ENCODE peak calls at places on chromosome 21, in eight cellular contexts. F is HL-60, R is Panc1, U is GM23338, O is HCT116, M is K562, S is HepG2, X is GM12878. H is an unnamed sample.

GRCh38 chr21:36981049-36981391 is 14.6 kb upstream of the HLCS start:
- DNase-seq in F (no peak), R (no peak), U (no peak), O (no peak), M (no peak), S (no peak), X (no peak), H (no peak)

GRCh38 chr21:24093032-24093431 is 1514.2 kb downstream of the MRPL39 start:
- DNase-seq in F (no peak), R (no peak), U (no peak), O (no peak), M (no peak), S (no peak), X (no peak), H (no peak)

GRCh38 chr21:15804247-15804985 is 74.6 kb downstream of the USP25 start:
- DNase-seq in F (no peak), R (no peak), U (no peak), O (no peak), M (no peak), S (no peak), X (no peak), H (no peak)

GRCh38 chr21:33434770-33435360 is 31.7 kb downstream of the IFNGR2 start:
- DNase-seq in F (peak), R (no peak), U (no peak), O (no peak), M (no peak), S (no peak), X (peak), H (no peak)

GRCh38 chr21:27112186-27112585 is 145.3 kb upstream of the ADAMTS5 start:
- DNase-seq in F (no peak), R (no peak), U (no peak), O (no peak), M (no peak), S (no peak), X (no peak), H (no peak)

GRCh38 chr21:42080788-42081083 is 9.6 kb downstream of the UMODL1 start:
- DNase-seq in F (peak), R (no peak), U (no peak), O (no peak), M (no peak), S (no peak), X (no peak), H (no peak)

GRCh38 chr21:38984982-38985422 is 179.3 kb downstream of the ETS2 start:
- DNase-seq in F (peak), R (no peak), U (no peak), O (no peak), M (no peak), S (no peak), X (no peak), H (peak)

GRCh38 chr21:29267666-29268065 is 31.1 kb upstream of the BACH1 start:
- DNase-seq in F (no peak), R (no peak), U (no peak), O (no peak), M (no peak), S (no peak), X (no peak), H (no peak)

GRCh38 chr21:16084776-16085364 is 355.1 kb downstream of the USP25 start:
- DNase-seq in F (no peak), R (no peak), U (no peak), O (no peak), M (no peak), S (no peak), X (no peak), H (no peak)

GRCh38 chr21:44347911-44348451 is 5.4 kb upstream of the TRPM2 start:
- DNase-seq in F (no peak), R (no peak), U (no peak), O (no peak), M (no peak), S (no peak), X (no peak), H (no peak)

GRCh38 chr21:42515708-42516502 is 2.3 kb downstream of the SLC37A1 start:
- DNase-seq in F (no peak), R (no peak), U (peak), O (peak), M (no peak), S (no peak), X (no peak), H (no peak)

GRCh38 chr21:37365657-37366487 is 701 bp upstream of the DYRK1A start:
- DNase-seq in F (no peak), R (no peak), U (peak), O (no peak), M (peak), S (peak), X (no peak), H (no peak)

GRCh38 chr21:37682908-37683307 is 233.3 kb downstream of the KCNJ6 start:
- DNase-seq in F (no peak), R (no peak), U (no peak), O (no peak), M (no peak), S (no peak), X (no peak), H (no peak)

GRCh38 chr21:39736716-39737115 is 8.3 kb upstream of the IGSF5 start:
- DNase-seq in F (no peak), R (no peak), U (no peak), O (no peak), M (no peak), S (no peak), X (no peak), H (no peak)

GRCh38 chr21:33069994-33070811 is at the start of gene OLIG1:
- DNase-seq in F (peak), R (no peak), U (peak), O (no peak), M (no peak), S (no peak), X (no peak), H (peak)

GRCh38 chr21:28221984-28222383 is 770.7 kb downstream of the LTN1 start:
- DNase-seq in F (no peak), R (no peak), U (no peak), O (no peak), M (no peak), S (no peak), X (no peak), H (no peak)

GRCh38 chr21:29416268-29416667 is 117.5 kb downstream of the BACH1 start:
- DNase-seq in F (no peak), R (no peak), U (no peak), O (no peak), M (no peak), S (no peak), X (no peak), H (no peak)

GRCh38 chr21:18677632-18678031 is 274.0 kb upstream of the TMPRSS15 start:
- DNase-seq in F (no peak), R (no peak), U (no peak), O (no peak), M (no peak), S (no peak), X (no peak), H (no peak)

GRCh38 chr21:40605094-40605493 is 241.9 kb downstream of the DSCAM start:
- DNase-seq in F (no peak), R (no peak), U (no peak), O (no peak), M (no peak), S (no peak), X (no peak), H (no peak)

GRCh38 chr21:14947613-14948160 is 117.1 kb downstream of the NRIP1 start:
- DNase-seq in F (no peak), R (no peak), U (no peak), O (no peak), M (no peak), S (peak), X (no peak), H (no peak)

GRCh38 chr21:42539342-42539741 is 25.7 kb downstream of the SLC37A1 start:
- DNase-seq in F (no peak), R (no peak), U (no peak), O (no peak), M (no peak), S (no peak), X (no peak), H (no peak)

GRCh38 chr21:33266784-33267135 is 593 bp downstream of the IL10RB start:
- DNase-seq in F (no peak), R (no peak), U (no peak), O (no peak), M (no peak), S (no peak), X (no peak), H (peak)

GRCh38 chr21:45487891-45488600 is 54.2 kb downstream of the SLC19A1 start:
- DNase-seq in F (no peak), R (no peak), U (no peak), O (no peak), M (no peak), S (no peak), X (no peak), H (no peak)

GRCh38 chr21:45490049-45490731 is 52.0 kb downstream of the SLC19A1 start:
- DNase-seq in F (no peak), R (no peak), U (no peak), O (no peak), M (no peak), S (no peak), X (no peak), H (no peak)

GRCh38 chr21:45489480-45489982 is 52.7 kb downstream of the SLC19A1 start:
- DNase-seq in F (no peak), R (no peak), U (no peak), O (no peak), M (no peak), S (no peak), X (no peak), H (no peak)

GRCh38 chr21:45487161-45487806 is 55.0 kb downstream of the SLC19A1 start:
- DNase-seq in F (no peak), R (no peak), U (no peak), O (no peak), M (no peak), S (no peak), X (no peak), H (no peak)

DNA sequence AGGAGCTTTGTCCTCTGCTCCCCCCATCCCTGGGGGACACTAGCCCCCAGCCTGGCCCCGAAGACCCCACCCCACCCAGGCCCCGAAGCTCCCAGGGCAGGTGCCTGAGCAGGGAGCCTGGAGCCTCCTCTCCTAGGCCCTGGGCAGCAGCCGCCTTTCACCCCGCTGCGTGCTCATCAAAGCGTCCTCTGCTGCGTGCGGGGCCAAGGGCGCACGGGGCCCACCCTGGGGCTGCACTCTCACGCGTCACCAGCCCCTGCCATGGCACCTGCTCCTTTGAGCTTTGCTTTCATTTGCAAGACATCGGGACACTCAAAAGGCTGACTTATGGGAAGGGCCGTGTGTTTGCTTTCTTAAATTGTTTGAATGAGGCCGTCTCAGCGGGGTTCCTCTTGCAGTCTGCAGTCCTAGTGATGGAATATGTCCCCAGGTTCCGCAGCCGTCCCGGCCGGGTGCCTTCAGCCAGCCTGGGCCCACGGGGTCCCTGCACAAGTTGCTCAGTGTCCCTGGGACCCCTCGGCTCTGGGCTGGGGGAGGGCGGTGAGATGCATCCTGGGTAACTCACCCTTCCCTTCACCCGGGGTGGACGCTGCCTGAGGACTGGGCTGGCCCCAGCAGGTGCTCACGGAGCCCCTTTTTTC is 53.3 kb downstream of the SLC19A1 start:
- DNase-seq in F (no peak), R (no peak), U (peak), O (no peak), M (no peak), S (no peak), X (no peak), H (no peak)
- TF ChIP-seq POLR2AphosphoS5 in F (no peak), R (no peak), U (no peak), O (no peak), M (no peak), S (no peak), X (no peak), H (no peak)

GRCh38 chr21:35658242-35658641 is 402.1 kb downstream of the SETD4 start:
- DNase-seq in F (peak), R (no peak), U (no peak), O (no peak), M (no peak), S (no peak), X (no peak), H (no peak)
- TF ChIP-seq REST in F (no peak), R (no peak), U (no peak), O (no peak), M (no peak), S (no peak), X (no peak), H (no peak)

GRCh38 chr21:25879203-25879602 is 144.4 kb downstream of the GABPA start:
- DNase-seq in F (no peak), R (no peak), U (no peak), O (no peak), M (no peak), S (peak), X (no peak), H (no peak)
- TF ChIP-seq POLR2AphosphoS5 in F (no peak), R (no peak), U (no peak), O (no peak), M (no peak), S (no peak), X (no peak), H (no peak)

GRCh38 chr21:46151989-46152938 is 3.1 kb downstream of the FTCD start:
- DNase-seq in F (no peak), R (no peak), U (no peak), O (no peak), M (no peak), S (no peak), X (no peak), H (no peak)

GRCh38 chr21:46152939-46153258 is 2.5 kb downstream of the FTCD start:
- DNase-seq in F (no peak), R (no peak), U (no peak), O (no peak), M (no peak), S (no peak), X (no peak), H (no peak)

GRCh38 chr21:46150491-46151121 is 4.8 kb downstream of the FTCD start:
- DNase-seq in F (no peak), R (no peak), U (no peak), O (no peak), M (no peak), S (no peak), X (no peak), H (no peak)

GRCh38 chr21:46150073-46150472 is 5.3 kb downstream of the FTCD start:
- DNase-seq in F (no peak), R (no peak), U (no peak), O (no peak), M (no peak), S (no peak), X (no peak), H (no peak)

GRCh38 chr21:46151261-46151988 is 4.0 kb downstream of the FTCD start:
- DNase-seq in F (no peak), R (no peak), U (no peak), O (no peak), M (no peak), S (no peak), X (no peak), H (no peak)
- TF ChIP-seq REST in F (no peak), R (no peak), U (no peak), O (no peak), M (no peak), S (no peak), X (no peak), H (no peak)

GRCh38 chr21:45513741-45514310 is 28.4 kb downstream of the SLC19A1 start:
- DNase-seq in F (no peak), R (no peak), U (no peak), O (no peak), M (no peak), S (no peak), X (no peak), H (no peak)
- TF ChIP-seq POLR2AphosphoS5 in F (no peak), R (peak), U (no peak), O (no peak), M (no peak), S (no peak), X (no peak), H (no peak)

GRCh38 chr21:34844033-34844923 is 175.5 kb downstream of the CLIC6 start:
- DNase-seq in F (no peak), R (no peak), U (no peak), O (no peak), M (no peak), S (no peak), X (no peak), H (no peak)
- TF ChIP-seq REST in F (no peak), R (no peak), U (no peak), O (no peak), M (no peak), S (no peak), X (no peak), H (no peak)

DNA sequence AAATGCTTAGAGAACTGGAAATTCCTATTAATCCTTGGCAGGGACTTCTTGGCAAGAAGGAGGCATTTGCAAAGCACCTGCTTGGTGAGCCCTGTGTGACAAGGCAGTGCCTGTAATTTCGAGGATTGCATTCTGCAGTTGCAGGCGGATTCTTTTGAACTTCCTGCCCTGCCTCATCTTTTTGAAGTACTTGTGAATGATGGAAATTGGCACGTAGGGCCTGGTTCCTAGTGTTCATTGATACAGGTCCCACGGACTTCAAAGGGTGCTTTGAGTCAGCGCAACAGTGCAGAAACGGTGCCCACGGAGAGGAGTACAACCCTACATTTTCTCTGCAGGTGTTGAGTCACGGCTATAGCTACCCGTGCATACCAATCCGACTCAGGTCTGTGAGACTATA is 6.4 kb downstream of the HUNK start:
- DNase-seq in F (no peak), R (no peak), U (no peak), O (no peak), M (no peak), S (no peak), X (no peak), H (no peak)
- TF ChIP-seq POLR2AphosphoS5 in F (no peak), R (no peak), U (no peak), O (no peak), M (no peak), S (no peak), X (no peak), H (no peak)